ENCODE peak calls at places on chromosomes 7 and 10, in five cellular contexts. N is anterior cingulate cortex; K is iris pigment epithelial cell; P is activated naive CD8-positive, alpha-beta T cell treated with anti-CD3 and anti-CD28 coated beads, Interleukin-2, amount 50 U/mL, for 24 hours; S is OCI-LY7. Q is an unnamed sample.

GRCh38 chr7:133056370-133057238 is 25.3 kb downstream of the CHCHD3 start:
- DNase-seq in P (no peak), S (no peak), K (peak), N (no peak), Q (no peak)

GRCh38 chr7:7178081-7178480 is 4.3 kb upstream of the C1GALT1 start:
- DNase-seq in P (no peak), S (no peak), N (no peak), K (no peak), Q (no peak)

GRCh38 chr10:36182059-36182654 is 540.1 kb upstream of the FZD8 start:
- DNase-seq in P (no peak), K (no peak), S (no peak), N (no peak), Q (no peak)

GRCh38 chr7:75900617-75901315 is 14.2 kb upstream of the POR start:
- DNase-seq in P (no peak), N (no peak), K (no peak), S (no peak), Q (no peak)

GRCh38 chr7:95845007-95845406 is 72.7 kb downstream of the DYNC1I1 start:
- DNase-seq in P (no peak), S (no peak), N (no peak), K (peak), Q (no peak)

GRCh38 chr7:120955577-120956149 is 5.1 kb downstream of the ING3 start:
- DNase-seq in K (no peak), P (no peak), N (no peak), S (no peak), Q (no peak)

GRCh38 chr7:22481726-22482125 is 18.3 kb downstream of the STEAP1B start:
- DNase-seq in K (peak), N (no peak), P (no peak), S (peak), Q (no peak)

GRCh38 chr7:153832160-153832559 is 220.0 kb upstream of the DPP6 start:
- DNase-seq in N (no peak), S (no peak), K (no peak), P (no peak), Q (no peak)

GRCh38 chr10:89183571-89183970 is 23.5 kb downstream of the CH25H start:
- DNase-seq in S (no peak), P (no peak), N (no peak), K (no peak), Q (no peak)

GRCh38 chr7:140364819-140365218 is 33.5 kb downstream of the SLC37A3 start:
- DNase-seq in S (no peak), P (no peak), K (no peak), N (no peak), Q (no peak)

GRCh38 chr10:22251751-22252285 is 34.0 kb upstream of the EBLN1 start:
- DNase-seq in N (peak), P (peak), K (peak), S (no peak), Q (no peak)

GRCh38 chr10:133122171-133122935 is 34.6 kb downstream of the ADGRA1 start:
- DNase-seq in S (no peak), N (no peak), K (no peak), P (no peak), Q (no peak)

GRCh38 chr10:14502451-14502850 is 171.7 kb upstream of the FRMD4A start:
- DNase-seq in N (no peak), S (no peak), P (no peak), K (no peak), Q (no peak)

GRCh38 chr7:92633211-92633906 is 43.2 kb upstream of the FAM133B start:
- DNase-seq in P (no peak), S (no peak), N (peak), K (peak), Q (peak)

GRCh38 chr7:105205592-105206211 is 183.0 kb downstream of the SRPK2 start:
- DNase-seq in N (no peak), S (no peak), K (no peak), P (peak), Q (no peak)

GRCh38 chr7:6279341-6279740 is 6.9 kb upstream of the CYTH3 start:
- DNase-seq in K (no peak), S (no peak), P (no peak), N (no peak), Q (no peak)

GRCh38 chr7:33623267-33623666 is 282.1 kb upstream of the BMPER start:
- DNase-seq in P (no peak), K (no peak), N (no peak), S (no peak), Q (no peak)

GRCh38 chr10:92350411-92350810 is 59.4 kb downstream of the MARCHF5 start:
- DNase-seq in S (no peak), K (no peak), N (no peak), P (no peak), Q (no peak)

GRCh38 chr10:6299234-6299633 is 96.5 kb downstream of the PFKFB3 start:
- DNase-seq in S (no peak), P (no peak), K (peak), N (no peak), Q (no peak)

GRCh38 chr7:112204072-112204775 is 2.0 kb downstream of the DOCK4 start:
- DNase-seq in S (no peak), N (no peak), K (no peak), P (no peak), Q (no peak)

GRCh38 chr7:128168667-128169210 is 72.3 kb upstream of the LEP start:
- DNase-seq in N (no peak), P (peak), S (no peak), K (no peak), Q (no peak)

GRCh38 chr7:152436279-152437147 is 710 bp upstream of the KMT2C start:
- DNase-seq in P (peak), K (peak), N (peak), S (peak), Q (peak)

GRCh38 chr7:75962607-75963382 is 31.6 kb downstream of the TMEM120A start:
- DNase-seq in N (no peak), K (peak), P (no peak), S (no peak), Q (no peak)

GRCh38 chr10:90857635-90858488 is at the start of gene HTR7:
- DNase-seq in N (peak), K (peak), S (peak), P (peak), Q (peak)

GRCh38 chr7:35906191-35906908 is 105.5 kb downstream of the SEPTIN7 start:
- DNase-seq in N (peak), S (peak), K (peak), P (peak), Q (peak)

GRCh38 chr10:44992070-44992731 is 8.5 kb upstream of the ZNF22 start:
- DNase-seq in S (no peak), P (no peak), N (no peak), K (no peak), Q (no peak)

GRCh38 chr10:77898323-77899079 is 28.1 kb downstream of the DLG5 start:
- DNase-seq in N (no peak), S (no peak), P (no peak), K (peak), Q (no peak)

GRCh38 chr7:134999136-134999535 is 12.8 kb downstream of the AGBL3 start:
- DNase-seq in K (no peak), N (no peak), P (no peak), S (no peak), Q (no peak)

GRCh38 chr7:39088730-39089129 is 111.0 kb downstream of the POU6F2 start:
- DNase-seq in P (no peak), S (no peak), K (no peak), N (no peak), Q (no peak)

GRCh38 chr7:96495751-96496216 is 173.9 kb upstream of the SLC25A13 start:
- DNase-seq in N (no peak), P (no peak), K (no peak), S (no peak), Q (no peak)

GRCh38 chr7:151113344-151114150 is 27.3 kb downstream of the AGAP3 start:
- DNase-seq in N (no peak), S (no peak), P (no peak), K (peak), Q (no peak)

GRCh38 chr7:130959743-130960207 is 225.8 kb upstream of the KLF14 start:
- DNase-seq in N (no peak), P (no peak), K (peak), S (peak), Q (no peak)

GRCh38 chr7:151409555-151410404 is at the start of gene WDR86:
- DNase-seq in S (no peak), N (no peak), K (no peak), P (no peak), Q (no peak)

GRCh38 chr10:49254556-49255318 is 44.2 kb upstream of the C10orf71 start:
- DNase-seq in P (peak), K (no peak), S (no peak), N (no peak), Q (no peak)

GRCh38 chr7:28106316-28106957 is 74.2 kb downstream of the JAZF1 start:
- DNase-seq in K (peak), S (no peak), P (no peak), N (peak), Q (no peak)

GRCh38 chr10:77770868-77771175 is 133.2 kb upstream of the KCNMA1 start:
- DNase-seq in K (no peak), P (no peak), N (no peak), S (no peak), Q (no peak)

GRCh38 chr10:63005246-63005645 is 127.9 kb upstream of the NRBF2 start:
- DNase-seq in P (no peak), S (no peak), N (no peak), K (peak), Q (no peak)